ENCODE peak calls at places on chromosomes 12 and 14, in four cellular contexts. J is psoas muscle; R is GM04504; M is stimulated activated naive CD4-positive, alpha-beta T cell. F is an unnamed sample.

GRCh38 chr14:103698380-103699260 is 16.6 kb downstream of the XRCC3 start:
- DNase-seq in J (peak; percentile 15), R (no peak), M (no peak), F (no peak)

GRCh38 chr14:75492832-75493579 is 29.3 kb upstream of the BATF start:
- DNase-seq in J (no peak), R (no peak), M (no peak), F (no peak)

GRCh38 chr14:53953828-53954550 is 2.6 kb downstream of the BMP4 start:
- DNase-seq in J (peak; percentile 51), R (no peak), M (no peak), F (no peak)

GRCh38 chr12:54431911-54432814 is 13.1 kb upstream of the ITGA5 start:
- DNase-seq in J (peak; percentile 79), R (peak; percentile 69), M (no peak), F (no peak)

GRCh38 chr14:88681755-88682494 is 110.8 kb downstream of the EML5 start:
- DNase-seq in J (no peak), R (no peak), M (no peak), F (no peak)

GRCh38 chr12:26121841-26122680 is 2.8 kb downstream of the BHLHE41 start:
- DNase-seq in J (peak; percentile 48), R (no peak), M (no peak), F (no peak)

GRCh38 chr12:51974646-51975045 is 23.1 kb downstream of the ACVR1B start:
- DNase-seq in J (no peak), R (no peak), M (no peak), F (no peak)

GRCh38 chr12:68981536-68981935 is 48.6 kb upstream of the CPM start:
- DNase-seq in J (no peak), R (no peak), M (no peak), F (no peak)

GRCh38 chr12:76144253-76144564 is 59.7 kb upstream of the NAP1L1 start:
- DNase-seq in J (no peak), R (no peak), M (no peak), F (no peak)

GRCh38 chr14:72513994-72514659 is 379.8 kb downstream of the DPF3 start:
- DNase-seq in J (no peak), R (peak; percentile 20), M (no peak), F (no peak)

F was measured in GM18507.